ENCODE peak calls at places on chromosomes 6 and 20, in ten cellular contexts. R is PC-3; S is CD4-positive, alpha-beta memory T cell; A is pancreas; N is breast epithelium; L is AG04450; K is GM23248; V is heart right ventricle; J is CD4-positive, CD25-positive, alpha-beta regulatory T cell; H is fibroblast of lung. X is an unnamed sample.

GRCh38 chr6:18330548-18331066 is 56.5 kb upstream of the RNF144B start:
- DNase-seq in L (no peak), R (no peak), V (no peak), S (no peak), J (no peak), N (no peak), K (no peak), H (no peak), A (no peak), X (no peak)

GRCh38 chr6:158131926-158132325 is 36.1 kb downstream of the SERAC1 start:
- DNase-seq in H (peak; percentile 9), J (peak; percentile 44), S (no peak), L (no peak), A (no peak), N (no peak), V (no peak), R (peak; percentile 39), K (peak; percentile 37), X (no peak)

GRCh38 chr20:45402946-45403345 is 5.1 kb upstream of the DBNDD2 start:
- DNase-seq in J (no peak), L (no peak), H (no peak), S (no peak), K (peak; percentile 68), R (peak; percentile 28), V (no peak), A (no peak), N (no peak), X (no peak)

GRCh38 chr20:59662856-59663512 is 58.6 kb downstream of the PHACTR3 start:
- DNase-seq in R (no peak), L (no peak), N (peak; percentile 2), A (no peak), S (no peak), V (no peak), J (no peak), K (no peak), H (no peak), X (no peak)

GRCh38 chr20:54156981-54157835 is 16.6 kb downstream of the CYP24A1 start:
- DNase-seq in K (no peak), V (no peak), A (no peak), R (no peak), N (no peak), H (no peak), L (no peak), S (no peak), J (no peak), X (no peak)

GRCh38 chr6:163457637-163458561 is 43.4 kb downstream of the QKI start:
- DNase-seq in V (no peak), L (peak; percentile 81), S (no peak), R (peak; percentile 30), A (no peak), H (peak; percentile 97), J (peak; percentile 44), N (no peak), K (peak; percentile 95), X (no peak)

GRCh38 chr6:44309092-44309491 is 4.1 kb downstream of the AARS2 start:
- DNase-seq in S (no peak), H (peak; percentile 81), N (no peak), R (no peak), L (peak; percentile 10), K (peak; percentile 89), J (no peak), V (peak; percentile 65), A (no peak), X (no peak)

GRCh38 chr6:20377623-20378265 is 23.9 kb upstream of the E2F3 start:
- DNase-seq in R (peak; percentile 13), L (peak; percentile 53), K (peak; percentile 55), S (no peak), V (no peak), N (no peak), H (peak; percentile 87), A (no peak), J (peak; percentile 28), X (no peak)

GRCh38 chr6:23441813-23442212 is 684.2 kb upstream of the NRSN1 start:
- DNase-seq in A (no peak), V (no peak), S (no peak), J (no peak), N (no peak), R (no peak), H (no peak), L (no peak), K (no peak), X (no peak)

GRCh38 chr6:158516098-158516497 is 43.8 kb upstream of the TMEM181 start:
- DNase-seq in L (no peak), H (no peak), A (no peak), V (no peak), J (no peak), K (no peak), R (no peak), S (no peak), N (no peak), X (no peak)

GRCh38 chr6:118660218-118660569 is 8.8 kb upstream of the CEP85L start:
- DNase-seq in N (no peak), H (no peak), V (peak; percentile 14), A (no peak), K (peak; percentile 27), J (no peak), L (no peak), R (no peak), S (peak; percentile 67), X (no peak)

GRCh38 chr6:13454286-13455221 is 32.8 kb downstream of the GFOD1 start:
- DNase-seq in V (peak; percentile 58), H (peak; percentile 73), N (peak; percentile 50), J (peak; percentile 79), A (no peak), K (peak; percentile 75), L (peak; percentile 53), S (peak; percentile 56), R (peak; percentile 57), X (peak; percentile 69)

GRCh38 chr20:23100021-23100753 is 14.1 kb upstream of the CD93 start:
- DNase-seq in J (no peak), H (no peak), L (no peak), V (no peak), R (peak; percentile 76), N (no peak), K (no peak), S (no peak), A (no peak), X (no peak)
- H3K27ac ChIP-seq in J (no peak overlapping the region), H (no peak overlapping the region), L (no peak overlapping the region), V (peak overlapping the region; percentile 19), R (no peak overlapping the region), N (no peak overlapping the region), K (no peak overlapping the region), S (no peak overlapping the region), A (no peak overlapping the region), X (no peak overlapping the region)

GRCh38 chr20:4167261-4168004 is 152.1 kb upstream of the RNF24 start:
- DNase-seq in V (no peak), A (no peak), S (no peak), N (no peak), R (no peak), J (no peak), L (no peak), K (no peak), H (no peak), X (no peak)
- H3K4me3 ChIP-seq in V (no peak overlapping the region), A (no peak overlapping the region), S (no peak overlapping the region), N (no peak overlapping the region), R (no peak overlapping the region), J (no peak overlapping the region), L (no peak overlapping the region), K (no peak overlapping the region), H (no peak overlapping the region), X (no peak overlapping the region)

GRCh38 chr6:126102358-126102757 is 116.0 kb downstream of the TRMT11 start:
- DNase-seq in L (no peak), N (no peak), H (no peak), V (no peak), J (no peak), S (no peak), R (no peak), K (no peak), A (no peak), X (no peak)

GRCh38 chr6:126103993-126104392 is 117.7 kb downstream of the TRMT11 start:
- DNase-seq in A (no peak), S (no peak), R (no peak), J (no peak), H (no peak), L (no peak), V (no peak), K (no peak), N (no peak), X (no peak)

GRCh38 chr6:126094411-126094810 is 108.1 kb downstream of the TRMT11 start:
- DNase-seq in N (peak; percentile 70), A (no peak), S (no peak), L (no peak), V (no peak), R (no peak), K (no peak), H (no peak), J (no peak), X (no peak)

DNA sequence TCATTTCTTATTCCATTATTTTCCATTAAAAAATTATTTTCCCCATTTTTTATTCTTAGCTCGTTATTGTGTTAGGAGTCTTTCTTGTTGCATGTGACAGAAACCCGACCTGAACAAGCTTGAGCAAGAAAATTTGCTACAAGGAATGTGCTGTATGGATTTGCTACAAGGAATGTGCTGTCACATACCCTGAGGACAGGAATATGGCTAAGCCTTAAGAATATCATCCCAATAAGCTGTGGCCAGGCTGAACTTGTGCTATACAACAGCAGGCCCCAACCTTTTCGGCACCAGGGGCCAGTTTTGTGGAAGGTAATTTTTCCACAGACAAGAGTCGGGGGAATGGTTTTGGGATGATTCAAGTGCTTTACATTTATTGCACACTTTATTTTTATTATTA is 114.0 kb downstream of the TRMT11 start:
- DNase-seq in K (no peak), H (no peak), L (no peak), A (no peak), R (no peak), S (no peak), N (no peak), J (no peak), V (no peak), X (no peak)
- H3K27me3 ChIP-seq in K (no peaks in the 10 kb centered on the region), H (no peaks in the 10 kb centered on the region), L (no peaks in the 10 kb centered on the region), A (no peaks in the 10 kb centered on the region), R (no peaks in the 10 kb centered on the region), S (no peaks in the 10 kb centered on the region), N (no peaks in the 10 kb centered on the region), J (no peaks in the 10 kb centered on the region), V (no peaks in the 10 kb centered on the region), X (no peaks in the 10 kb centered on the region)

GRCh38 chr6:167954151-167954550 is 43.3 kb upstream of the KIF25 start:
- DNase-seq in V (no peak), H (no peak), J (no peak), A (no peak), S (no peak), L (no peak), N (no peak), K (no peak), R (no peak), X (no peak)

GRCh38 chr6:167953551-167953950 is 43.9 kb upstream of the KIF25 start:
- DNase-seq in J (no peak), L (no peak), A (no peak), S (no peak), R (no peak), H (no peak), K (no peak), N (no peak), V (no peak), X (no peak)

GRCh38 chr6:167957626-167958025 is 39.8 kb upstream of the KIF25 start:
- DNase-seq in L (no peak), S (no peak), J (no peak), N (no peak), R (no peak), V (no peak), H (no peak), K (no peak), A (no peak), X (no peak)

GRCh38 chr6:167956983-167957492 is 40.4 kb upstream of the KIF25 start:
- DNase-seq in H (peak; percentile 25), R (peak; percentile 62), V (no peak), N (no peak), L (no peak), K (peak; percentile 4), S (no peak), J (no peak), A (no peak), X (no peak)

GRCh38 chr6:167956491-167956890 is 41.0 kb upstream of the KIF25 start:
- DNase-seq in J (no peak), R (no peak), S (no peak), K (no peak), A (no peak), N (no peak), H (no peak), L (no peak), V (no peak), X (no peak)
- H3K27ac ChIP-seq in J (no peak overlapping the region), R (no peak overlapping the region), S (no peak overlapping the region), K (no peak overlapping the region), A (no peak overlapping the region), N (no peak overlapping the region), H (no peak overlapping the region), L (no peak overlapping the region), V (no peak overlapping the region), X (no peak overlapping the region)